ENCODE peak calls at places on chromosomes 12 and 14, in five cellular contexts. M is GM23248, B is astrocyte, R is HCT116, X is fibroblast of lung. K is an unnamed sample.

GRCh38 chr14:77989441-77989891 is 180.7 kb upstream of the NRXN3 start:
- DNase-seq in M (no peak), B (no peak), R (no peak), X (no peak), K (no peak)

GRCh38 chr12:66647034-66647691 is 31.7 kb downstream of the GRIP1 start:
- DNase-seq in M (peak), B (peak), R (no peak), X (peak), K (peak)

GRCh38 chr12:75862692-75863471 is 168.7 kb downstream of the PHLDA1 start:
- DNase-seq in M (peak), B (peak), R (peak), X (peak), K (peak)

GRCh38 chr12:80472912-80473500 is 29.0 kb downstream of the PTPRQ start:
- DNase-seq in M (peak), B (peak), R (peak), X (peak), K (peak)

GRCh38 chr14:24137529-24138395 is 1.8 kb downstream of the PSME1 start:
- DNase-seq in M (no peak), B (no peak), R (no peak), X (no peak), K (no peak)

GRCh38 chr12:52243774-52244614 is 11.0 kb downstream of the KRT7 start:
- DNase-seq in M (peak), B (peak), R (no peak), X (peak), K (peak)

GRCh38 chr12:131990066-131990979 is 40.6 kb downstream of the EP400 start:
- DNase-seq in M (no peak), B (peak), R (no peak), X (no peak), K (no peak)

GRCh38 chr14:73463411-73463810 is 5.1 kb upstream of the NUMB start:
- DNase-seq in M (peak), B (peak), R (no peak), X (peak), K (peak)

GRCh38 chr12:78018939-78019338 is 188.2 kb downstream of the NAV3 start:
- DNase-seq in M (no peak), B (no peak), R (no peak), X (peak), K (no peak)

GRCh38 chr12:32344047-32344446 is 55.3 kb upstream of the FGD4 start:
- DNase-seq in M (no peak), B (no peak), R (no peak), X (no peak), K (no peak)

GRCh38 chr12:94718114-94718513 is 67.8 kb upstream of the TMCC3 start:
- DNase-seq in M (no peak), B (no peak), R (no peak), X (peak), K (peak)

GRCh38 chr14:78157855-78158436 is 12.2 kb upstream of the NRXN3 start:
- DNase-seq in M (peak), B (peak), R (no peak), X (no peak), K (no peak)

GRCh38 chr12:116346751-116347150 is 69.3 kb upstream of the MED13L start:
- DNase-seq in M (peak), B (peak), R (no peak), X (peak), K (peak)

GRCh38 chr12:54984602-54985376 is at the start of gene TESPA1:
- DNase-seq in M (no peak), B (no peak), R (no peak), X (no peak), K (no peak)

GRCh38 chr14:22099942-22100763 is 426.5 kb upstream of the OR4E1 start:
- DNase-seq in M (peak), B (peak), R (peak), X (peak), K (peak)

GRCh38 chr12:108594-108993 is 42.0 kb downstream of the IQSEC3 start:
- DNase-seq in M (no peak), B (no peak), R (no peak), X (no peak), K (no peak)

GRCh38 chr14:100546051-100546443 is 41.2 kb downstream of the BEGAIN start:
- DNase-seq in M (no peak), B (no peak), R (no peak), X (no peak), K (no peak)

GRCh38 chr12:116299064-116299463 is 21.6 kb upstream of the MED13L start:
- DNase-seq in M (no peak), B (no peak), R (no peak), X (no peak), K (no peak)

GRCh38 chr12:21988619-21989018 is 47.4 kb upstream of the ABCC9 start:
- DNase-seq in M (no peak), B (no peak), R (no peak), X (no peak), K (no peak)

GRCh38 chr12:14836336-14837210 is 6.8 kb downstream of the ART4 start:
- DNase-seq in M (peak), B (peak), R (no peak), X (peak), K (peak)

GRCh38 chr12:32098112-32098511 is 8.5 kb upstream of the BICD1 start:
- DNase-seq in M (no peak), B (no peak), R (no peak), X (no peak), K (no peak)

GRCh38 chr14:94612174-94612573 is at the start of gene SERPINA3:
- DNase-seq in M (no peak), B (peak), R (no peak), X (peak), K (peak)

GRCh38 chr12:108939594-108939993 is 59.7 kb downstream of the DAO start:
- DNase-seq in M (peak), B (peak), R (peak), X (peak), K (peak)

GRCh38 chr12:59787610-59788009 is 191.8 kb downstream of the SLC16A7 start:
- DNase-seq in M (no peak), B (no peak), R (no peak), X (no peak), K (no peak)

GRCh38 chr12:56315256-56315625 is 547 bp downstream of the CNPY2 start:
- DNase-seq in M (no peak), B (peak), R (no peak), X (no peak), K (no peak)

GRCh38 chr14:35506927-35507326 is 27.0 kb upstream of the INSM2 start:
- DNase-seq in M (peak), B (peak), R (no peak), X (no peak), K (no peak)

GRCh38 chr12:51351913-51352532 is 5.5 kb upstream of the CELA1 start:
- DNase-seq in M (peak), B (no peak), R (peak), X (peak), K (peak)

GRCh38 chr14:55707365-55707804 is 127.4 kb downstream of the KTN1 start:
- DNase-seq in M (peak), B (peak), R (no peak), X (peak), K (peak)

GRCh38 chr14:103070263-103070885 is 13.0 kb upstream of the CDC42BPB start:
- DNase-seq in M (no peak), B (no peak), R (no peak), X (no peak), K (no peak)

GRCh38 chr14:103724116-103724515 is 8.5 kb downstream of the ZFYVE21 start:
- DNase-seq in M (peak), B (peak), R (no peak), X (peak), K (no peak)

GRCh38 chr14:61719344-61720301 is 24.3 kb downstream of the HIF1A start:
- DNase-seq in M (no peak), B (no peak), R (no peak), X (no peak), K (no peak)

GRCh38 chr14:42370056-42370455 is 763.4 kb downstream of the LRFN5 start:
- DNase-seq in M (no peak), B (no peak), R (no peak), X (no peak), K (no peak)

GRCh38 chr14:86087377-86087776 is 557.4 kb downstream of the FLRT2 start:
- DNase-seq in M (no peak), B (no peak), R (no peak), X (no peak), K (no peak)

GRCh38 chr14:105089746-105090492 is 24.7 kb upstream of the GPR132 start:
- DNase-seq in M (peak), B (no peak), R (no peak), X (no peak), K (no peak)

GRCh38 chr12:120413901-120414695 is 23.8 kb upstream of the COX6A1 start:
- DNase-seq in M (no peak), B (no peak), R (no peak), X (no peak), K (no peak)

GRCh38 chr12:52514471-52515318 is 5.5 kb downstream of the KRT5 start:
- DNase-seq in M (no peak), B (no peak), R (no peak), X (no peak), K (peak)

GRCh38 chr12:91003737-91004136 is 1.0 kb downstream of the EPYC start:
- DNase-seq in M (no peak), B (no peak), R (no peak), X (no peak), K (no peak)

GRCh38 chr12:90999518-90999917 is 5.3 kb downstream of the EPYC start:
- DNase-seq in M (peak), B (no peak), R (no peak), X (no peak), K (peak)

GRCh38 chr12:91004872-91005271 is at the start of gene EPYC:
- DNase-seq in M (no peak), B (no peak), R (no peak), X (no peak), K (no peak)

GRCh38 chr12:90999946-91000345 is 4.8 kb downstream of the EPYC start:
- DNase-seq in M (no peak), B (peak), R (no peak), X (no peak), K (peak)

DNA sequence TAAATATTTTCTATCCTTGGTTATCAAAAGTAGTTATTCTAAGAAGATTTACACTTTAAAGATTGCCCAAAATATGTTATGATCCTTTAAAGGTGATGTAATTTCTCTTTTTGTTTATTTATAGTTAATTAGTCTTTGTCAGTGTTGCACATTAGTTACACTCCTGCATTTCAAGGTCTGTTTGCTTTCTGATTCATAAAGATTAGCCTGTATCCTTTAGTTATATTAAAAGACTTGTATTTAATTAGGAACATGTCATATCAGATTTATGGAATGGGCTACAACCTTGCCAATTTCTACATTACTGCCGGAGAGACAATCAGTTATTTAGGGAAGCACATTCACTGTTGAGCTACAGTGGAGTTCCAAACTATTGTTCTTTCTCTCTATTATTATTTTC is 3.5 kb downstream of the EPYC start:
- DNase-seq in M (no peak), B (no peak), R (no peak), X (no peak), K (no peak)
- H3K9ac ChIP-seq in M (no peak), B (no peak), R (no peak), X (no peak), K (no peak)

GRCh38 chr14:54420478-54421116 is 20.6 kb downstream of the CNIH1 start:
- DNase-seq in M (peak), B (peak), R (peak), X (peak), K (peak)
- H3K9ac ChIP-seq in M (no peak), B (no peak), R (no peak), X (no peak), K (no peak)

GRCh38 chr14:68779761-68780323 is 13.0 kb downstream of the ZFP36L1 start:
- DNase-seq in M (peak), B (peak), R (peak), X (peak), K (peak)
- H3K9ac ChIP-seq in M (peak), B (peak), R (peak), X (no peak), K (no peak)

DNA sequence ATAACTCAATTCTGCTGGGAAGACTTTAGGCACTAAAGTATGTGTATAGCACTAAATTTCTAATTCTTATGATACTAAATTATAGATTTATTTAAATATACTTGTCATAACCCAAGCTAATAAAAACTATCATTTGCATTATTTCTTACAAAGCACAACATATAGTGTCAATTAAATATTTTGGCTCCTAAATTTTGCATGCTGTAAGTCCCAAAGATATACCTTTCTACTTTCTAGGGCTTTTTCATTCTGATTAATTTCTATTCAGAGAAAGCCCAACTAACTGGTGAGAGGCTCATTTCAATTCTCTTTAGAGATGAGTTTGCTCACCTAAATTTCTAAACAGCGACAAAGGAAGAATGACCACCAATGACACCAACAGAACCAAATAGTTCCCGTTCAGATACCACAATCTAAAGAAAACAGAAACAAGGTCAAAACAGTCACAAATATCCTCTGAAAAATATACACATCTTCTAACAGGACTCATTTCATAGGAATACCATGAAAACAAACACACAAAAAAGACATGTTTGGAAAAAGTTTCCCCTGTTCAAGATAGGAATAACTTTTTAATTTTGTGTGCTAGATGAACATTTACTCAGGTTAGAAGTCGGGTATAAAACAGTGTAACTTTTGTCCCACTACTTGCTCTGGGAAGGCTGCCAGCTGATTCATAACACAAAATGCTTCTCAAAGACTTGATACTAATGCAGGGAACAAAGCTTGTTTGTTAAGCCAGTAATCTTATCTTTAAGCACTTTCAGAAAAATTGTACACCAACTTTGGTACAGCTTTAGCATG is 7.6 kb downstream of the SLC38A2 start:
- DNase-seq in M (peak), B (peak), R (no peak), X (peak), K (peak)
- H3K9ac ChIP-seq in M (peak), B (peak), R (no peak), X (no peak), K (no peak)